ENCODE peak calls at places on chromosomes 7 and 10, in five cellular contexts. C is effector memory CD8-positive, alpha-beta T cell; F is pancreas; M is IMR-90; H is PC-3. A is an unnamed sample.

GRCh38 chr10:11638055-11638698 is 26.7 kb upstream of the USP6NL start:
- ATAC-seq in C (no peak), F (no peak), M (no peak), H (no peak), A (peak)

GRCh38 chr10:61901829-61902447 is 439 bp downstream of the ARID5B start:
- ATAC-seq in C (no peak), F (peak), M (no peak), H (peak), A (no peak)

GRCh38 chr10:96678725-96679124 is 41.6 kb downstream of the PIK3AP1 start:
- ATAC-seq in C (no peak), F (no peak), M (no peak), H (no peak), A (no peak)

GRCh38 chr7:130957140-130957513 is 223.1 kb upstream of the KLF14 start:
- ATAC-seq in C (peak), F (no peak), M (no peak), H (no peak), A (no peak)

GRCh38 chr10:88271736-88272135 is 311.4 kb downstream of the RNLS start:
- ATAC-seq in C (peak), F (peak), M (no peak), H (no peak), A (peak)

GRCh38 chr10:92886334-92886961 is 38.1 kb downstream of the EXOC6 start:
- ATAC-seq in C (no peak), F (peak), M (peak), H (peak), A (no peak)

GRCh38 chr10:116994113-116994890 is 10.7 kb downstream of the SHTN1 start:
- ATAC-seq in C (no peak), F (no peak), M (no peak), H (no peak), A (no peak)

GRCh38 chr7:11810043-11810625 is 21.9 kb downstream of the THSD7A start:
- ATAC-seq in C (no peak), F (no peak), M (no peak), H (no peak), A (no peak)

GRCh38 chr10:110980807-110981206 is 61.4 kb downstream of the SHOC2 start:
- ATAC-seq in C (no peak), F (no peak), M (no peak), H (no peak), A (no peak)

GRCh38 chr10:110444009-110444347 is 53.7 kb upstream of the DUSP5 start:
- ATAC-seq in C (no peak), F (peak), M (no peak), H (no peak), A (no peak)

GRCh38 chr10:103845983-103846382 is 9.4 kb downstream of the SH3PXD2A start:
- ATAC-seq in C (peak), F (peak), M (no peak), H (no peak), A (peak)

GRCh38 chr7:71511361-71511807 is 379.4 kb downstream of the GALNT17 start:
- ATAC-seq in C (no peak), F (no peak), M (no peak), H (no peak), A (no peak)

GRCh38 chr7:133056370-133057238 is 25.3 kb downstream of the CHCHD3 start:
- ATAC-seq in C (no peak), F (peak), M (no peak), H (no peak), A (peak)

GRCh38 chr10:124977648-124978375 is 35.9 kb downstream of the ZRANB1 start:
- ATAC-seq in C (no peak), F (peak), M (peak), H (no peak), A (no peak)

GRCh38 chr10:92142949-92143348 is 147.9 kb downstream of the CPEB3 start:
- ATAC-seq in C (no peak), F (no peak), M (no peak), H (peak), A (no peak)

GRCh38 chr7:146654048-146654447 is 537.4 kb downstream of the CNTNAP2 start:
- ATAC-seq in C (no peak), F (no peak), M (no peak), H (no peak), A (no peak)

GRCh38 chr7:110835209-110835608 is 255.7 kb upstream of the LRRN3 start:
- ATAC-seq in C (no peak), F (no peak), M (no peak), H (no peak), A (no peak)

GRCh38 chr10:129689681-129690080 is 222.6 kb downstream of the MGMT start:
- ATAC-seq in C (no peak), F (peak), M (no peak), H (no peak), A (peak)